ENCODE peak calls at places on chromosomes 13 and 19, in six cellular contexts. I is left lung; J is CD8-positive, alpha-beta T cell; H is DND-41; C is IMR-90; D is gastrocnemius medialis. M is an unnamed sample.

GRCh38 chr19:40907968-40908735 is 26.1 kb upstream of the CYP2A7 start:
- ATAC-seq in J (peak; percentile 82), I (peak; percentile 75), C (no peak), H (no peak), D (no peak), M (no peak)

GRCh38 chr19:33394006-33394722 is 20.7 kb downstream of the CEBPG start:
- ATAC-seq in C (peak; percentile 70), H (no peak), I (peak; percentile 41), J (no peak), D (peak; percentile 64), M (peak; percentile 63)

GRCh38 chr19:54390942-54391577 is 24.2 kb upstream of the TTYH1 start:
- ATAC-seq in C (peak; percentile 68), H (peak; percentile 22), D (no peak), I (peak; percentile 65), J (peak; percentile 45), M (no peak)

GRCh38 chr13:40116008-40116407 is 460.5 kb downstream of the COG6 start:
- ATAC-seq in C (no peak), I (peak; percentile 51), H (no peak), D (peak; percentile 42), J (peak; percentile 71), M (peak; percentile 52)

GRCh38 chr19:51079486-51080110 is 3.1 kb downstream of the KLK14 start:
- ATAC-seq in J (no peak), H (no peak), C (no peak), I (no peak), D (no peak), M (no peak)

GRCh38 chr13:40895715-40896184 is 106.3 kb downstream of the SLC25A15 start:
- ATAC-seq in I (peak; percentile 67), D (no peak), H (no peak), C (no peak), J (no peak), M (no peak)

GRCh38 chr13:60155978-60156377 is 7.8 kb downstream of the DIAPH3 start:
- ATAC-seq in D (no peak), C (peak; percentile 54), I (no peak), J (no peak), H (peak; percentile 50), M (no peak)

GRCh38 chr19:16366433-16367268 is 42.0 kb downstream of the KLF2 start:
- ATAC-seq in I (no peak), H (no peak), D (peak; percentile 92), J (no peak), C (no peak), M (peak; percentile 11)

GRCh38 chr13:77387607-77388200 is 60.8 kb upstream of the MYCBP2 start:
- ATAC-seq in D (peak; percentile 36), J (no peak), I (no peak), H (no peak), C (no peak), M (no peak)

GRCh38 chr19:28999733-29000433 is 213.1 kb downstream of the UQCRFS1 start:
- ATAC-seq in H (no peak), I (no peak), J (no peak), C (no peak), D (no peak), M (no peak)

GRCh38 chr13:84894749-84895148 is 904.5 kb downstream of the SLITRK6 start:
- ATAC-seq in H (no peak), D (no peak), C (no peak), I (no peak), J (no peak), M (peak; percentile 25)

GRCh38 chr13:46403851-46404731 is 17.0 kb upstream of the RUBCNL start:
- ATAC-seq in D (peak; percentile 39), I (peak; percentile 94), C (no peak), H (peak; percentile 82), J (no peak), M (peak; percentile 51)

GRCh38 chr19:50712833-50713232 is 6.8 kb downstream of the SHANK1 start:
- ATAC-seq in C (no peak), J (peak; percentile 32), H (peak; percentile 85), I (no peak), D (no peak), M (no peak)

GRCh38 chr13:53321301-53321700 is 292.7 kb downstream of the OLFM4 start:
- ATAC-seq in C (no peak), I (no peak), H (no peak), D (no peak), J (no peak), M (no peak)
- H3K27ac ChIP-seq in C (no peak overlapping the region), I (no peak overlapping the region), H (no peak overlapping the region), D (no peak overlapping the region), J (no peak overlapping the region), M (no peak overlapping the region)

DNA sequence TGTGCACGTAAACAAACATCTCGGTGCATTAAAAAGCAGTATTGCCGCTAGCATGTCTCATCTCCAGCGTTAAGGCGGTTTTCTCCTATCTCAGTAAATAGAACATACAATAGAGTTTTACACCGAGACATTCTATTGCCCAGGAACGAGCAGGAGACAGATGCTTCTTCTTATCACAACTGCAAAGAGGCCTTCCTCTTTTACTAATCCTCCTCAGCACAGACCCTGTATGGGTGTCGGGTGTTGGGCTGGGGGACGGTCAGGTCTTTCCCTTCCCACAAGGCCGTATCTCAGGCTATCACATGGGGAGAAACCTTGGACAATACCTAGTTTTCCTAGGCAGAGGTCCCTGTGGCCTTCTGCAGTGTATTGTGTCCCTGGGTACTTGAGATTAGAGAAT is 21.2 kb downstream of the ZNF233 start:
- ATAC-seq in I (no peak), D (no peak), C (no peak), J (no peak), H (no peak), M (no peak)
- H3K9me3 ChIP-seq in I (peaks cover 100% of the 10 kb centered on the region), D (peaks cover 21% of the 10 kb centered on the region), C (peaks cover 6% of the 10 kb centered on the region), J (peaks cover 22% of the 10 kb centered on the region), H (no peaks in the 10 kb centered on the region), M (peaks cover 6% of the 10 kb centered on the region)

GRCh38 chr13:72864142-72865035 is 82.5 kb downstream of the PIBF1 start:
- ATAC-seq in D (no peak), H (no peak), I (peak; percentile 59), J (no peak), C (peak; percentile 91), M (no peak)
- H3K4me3 ChIP-seq in D (no peak overlapping the region), H (no peak overlapping the region), I (no peak overlapping the region), J (no peak overlapping the region), C (no peak overlapping the region), M (no peak overlapping the region)

GRCh38 chr19:14544047-14544446 is 14.7 kb downstream of the TECR start:
- ATAC-seq in J (no peak), H (no peak), I (no peak), D (no peak), C (no peak), M (no peak)

GRCh38 chr19:14542721-14543328 is 13.4 kb downstream of the TECR start:
- ATAC-seq in H (no peak), J (no peak), I (peak; percentile 63), C (no peak), D (no peak), M (no peak)

GRCh38 chr19:14545716-14546082 is 16.3 kb downstream of the TECR start:
- ATAC-seq in J (no peak), D (peak; percentile 61), I (no peak), C (no peak), H (no peak), M (no peak)

GRCh38 chr19:14540741-14541525 is 11.5 kb downstream of the TECR start:
- ATAC-seq in H (no peak), D (no peak), J (no peak), I (no peak), C (no peak), M (no peak)

GRCh38 chr19:14544977-14545715 is 15.8 kb downstream of the TECR start:
- ATAC-seq in C (peak; percentile 30), D (peak; percentile 95), J (no peak), I (peak; percentile 70), H (no peak), M (peak; percentile 55)
- H3K27ac ChIP-seq in C (no peak overlapping the region), D (peak overlapping the region; percentile 99), J (no peak overlapping the region), I (no peak overlapping the region), H (no peak overlapping the region), M (no peak overlapping the region)

DNA sequence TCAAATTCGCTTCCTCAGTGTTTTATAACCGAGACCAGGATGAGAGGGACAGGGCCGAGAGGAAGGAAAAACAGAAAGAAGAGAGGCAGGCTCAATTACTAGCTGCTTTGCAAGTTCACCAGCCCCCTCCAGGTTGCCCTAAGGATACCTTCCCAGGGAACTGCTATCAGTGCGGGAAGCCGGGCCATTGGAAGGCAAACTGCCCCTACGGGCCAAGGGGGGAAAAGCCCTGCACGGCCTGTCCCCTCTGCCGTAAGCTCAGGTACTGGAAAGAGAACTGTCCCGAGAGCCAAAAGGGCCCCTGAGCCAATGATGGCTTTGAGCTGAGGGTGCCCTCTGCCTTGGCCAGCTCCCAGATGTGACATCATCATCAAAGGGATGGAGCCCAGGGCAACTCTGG is 3.2 kb upstream of the ERVV-1 start:
- ATAC-seq in H (no peak), D (no peak), I (no peak), C (no peak), J (no peak), M (no peak)
- H3K9me3 ChIP-seq in H (no peaks in the 10 kb centered on the region), D (no peaks in the 10 kb centered on the region), I (peaks cover 65% of the 10 kb centered on the region), C (peaks cover 18% of the 10 kb centered on the region), J (no peaks in the 10 kb centered on the region), M (no peaks in the 10 kb centered on the region)

DNA sequence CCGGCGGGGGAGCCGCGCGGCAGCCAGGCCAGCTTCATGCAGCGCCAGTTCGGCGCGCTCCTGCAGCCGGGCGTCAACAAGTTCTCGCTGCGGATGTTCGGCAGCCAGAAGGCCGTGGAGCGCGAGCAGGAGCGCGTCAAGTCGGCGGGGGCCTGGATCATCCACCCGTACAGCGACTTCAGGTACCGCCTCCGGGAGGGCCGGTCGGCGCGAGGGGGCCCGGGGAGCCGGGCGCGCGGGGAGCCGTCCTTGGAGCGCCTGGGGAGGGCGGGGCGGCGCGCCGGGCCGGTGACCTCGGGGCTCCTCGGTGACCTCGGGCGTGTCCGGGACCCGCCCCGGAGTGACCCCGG is 690 bp downstream of the HCN2 start:
- ATAC-seq in J (peak; percentile 51), I (no peak), C (peak; percentile 19), H (no peak), D (no peak), M (no peak)
- H3K4me3 ChIP-seq in J (no peak overlapping the region), I (no peak overlapping the region), C (peak overlapping the region; percentile 36), H (no peak overlapping the region), D (no peak overlapping the region), M (peak overlapping the region; percentile 23)

DNA sequence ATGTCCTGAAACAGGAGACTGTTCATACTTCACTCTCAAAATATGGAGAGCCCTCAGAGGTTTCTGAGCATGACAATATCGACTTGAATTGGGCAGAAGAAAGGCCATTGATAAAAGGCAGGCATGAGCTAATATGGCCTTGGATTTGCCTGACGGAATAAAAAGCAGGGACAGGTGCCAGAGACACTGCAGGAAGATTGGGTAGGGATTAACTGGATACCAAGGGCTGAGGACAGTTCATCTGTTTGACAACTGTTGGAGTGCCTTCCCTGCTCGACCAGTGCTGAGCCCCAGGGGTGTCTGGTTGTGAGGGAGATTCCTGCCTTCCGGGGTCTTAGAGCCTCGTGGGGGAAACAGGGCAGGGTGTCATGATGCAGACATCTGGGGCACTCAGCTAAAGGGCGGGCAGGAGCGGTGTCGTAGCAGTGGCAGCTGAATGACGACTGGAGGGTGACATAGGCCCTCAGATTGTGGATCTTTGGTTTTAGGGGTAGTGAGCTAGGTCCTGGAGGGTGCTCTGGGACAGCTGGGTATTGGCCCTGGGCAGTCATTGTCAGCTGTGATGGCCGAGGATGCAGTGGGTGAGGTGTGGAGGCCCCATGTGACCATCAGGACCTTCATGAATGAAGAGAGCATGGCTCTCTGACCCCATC is 12.3 kb downstream of the GATAD2A start:
- ATAC-seq in H (peak; percentile 13), C (no peak), I (no peak), J (no peak), D (no peak), M (no peak)
- H3K27ac ChIP-seq in H (peak overlapping the region; percentile 40), C (no peak overlapping the region), I (no peak overlapping the region), J (no peak overlapping the region), D (no peak overlapping the region), M (no peak overlapping the region)

GRCh38 chr19:46623915-46624502 is 880 bp downstream of the PTGIR start:
- ATAC-seq in I (no peak), C (no peak), J (no peak), H (no peak), D (no peak), M (no peak)
- H3K9me3 ChIP-seq in I (no peaks in the 10 kb centered on the region), C (no peaks in the 10 kb centered on the region), J (no peaks in the 10 kb centered on the region), H (no peaks in the 10 kb centered on the region), D (no peaks in the 10 kb centered on the region), M (no peaks in the 10 kb centered on the region)